ENCODE peak calls at places on chromosome X, in ten cellular contexts. One of them, this sample, is unnamed.

GRCh38 chrX:2710496-2710895 is 19.4 kb downstream of the CD99 start:
- DNase-seq in body of pancreas: no peak
- DNase-seq in upper lobe of right lung: no peak
- DNase-seq in substantia nigra: no peak
- DNase-seq in uterus: no peak
- DNase-seq in right lobe of liver: no peak
- DNase-seq in tibial artery: no peak
- DNase-seq in sigmoid colon: peak
- DNase-seq in neuronal stem cell: no peak
- DNase-seq in prostate gland: no peak
- DNase-seq in this sample: no peak

GRCh38 chrX:44043496-44043895 is 70.3 kb upstream of the NDP start:
- DNase-seq in body of pancreas: no peak
- DNase-seq in upper lobe of right lung: no peak
- DNase-seq in substantia nigra: no peak
- DNase-seq in uterus: no peak
- DNase-seq in right lobe of liver: no peak
- DNase-seq in tibial artery: no peak
- DNase-seq in sigmoid colon: no peak
- DNase-seq in neuronal stem cell: no peak
- DNase-seq in prostate gland: no peak
- DNase-seq in this sample: no peak

GRCh38 chrX:74510401-74510800 is 89.1 kb downstream of the SLC16A2 start:
- DNase-seq in body of pancreas: no peak
- DNase-seq in upper lobe of right lung: no peak
- DNase-seq in substantia nigra: no peak
- DNase-seq in uterus: no peak
- DNase-seq in right lobe of liver: no peak
- DNase-seq in tibial artery: no peak
- DNase-seq in sigmoid colon: no peak
- DNase-seq in neuronal stem cell: no peak
- DNase-seq in prostate gland: no peak
- DNase-seq in this sample: no peak

GRCh38 chrX:154308108-154308946 is 12.7 kb downstream of the TKTL1 start:
- DNase-seq in body of pancreas: peak
- DNase-seq in upper lobe of right lung: peak
- DNase-seq in substantia nigra: no peak
- DNase-seq in uterus: peak
- DNase-seq in right lobe of liver: peak
- DNase-seq in tibial artery: peak
- DNase-seq in sigmoid colon: peak
- DNase-seq in neuronal stem cell: peak
- DNase-seq in prostate gland: peak
- DNase-seq in this sample: no peak

GRCh38 chrX:131288738-131289511 is at the start of gene IGSF1:
- DNase-seq in body of pancreas: peak
- DNase-seq in upper lobe of right lung: no peak
- DNase-seq in substantia nigra: peak
- DNase-seq in uterus: peak
- DNase-seq in right lobe of liver: peak
- DNase-seq in tibial artery: no peak
- DNase-seq in sigmoid colon: peak
- DNase-seq in neuronal stem cell: no peak
- DNase-seq in prostate gland: peak
- DNase-seq in this sample: no peak

GRCh38 chrX:50100188-50100587 is 100.6 kb downstream of the AKAP4 start:
- DNase-seq in body of pancreas: no peak
- DNase-seq in upper lobe of right lung: no peak
- DNase-seq in substantia nigra: no peak
- DNase-seq in uterus: peak
- DNase-seq in right lobe of liver: no peak
- DNase-seq in tibial artery: no peak
- DNase-seq in sigmoid colon: no peak
- DNase-seq in neuronal stem cell: no peak
- DNase-seq in prostate gland: no peak
- DNase-seq in this sample: no peak

GRCh38 chrX:153411988-153412574 is 809 bp downstream of the ZFP92 start:
- DNase-seq in body of pancreas: no peak
- DNase-seq in upper lobe of right lung: no peak
- DNase-seq in substantia nigra: no peak
- DNase-seq in uterus: no peak
- DNase-seq in right lobe of liver: no peak
- DNase-seq in tibial artery: no peak
- DNase-seq in sigmoid colon: no peak
- DNase-seq in neuronal stem cell: no peak
- DNase-seq in prostate gland: no peak
- DNase-seq in this sample: no peak

GRCh38 chrX:38172596-38172995 is 48.1 kb downstream of the SRPX start:
- DNase-seq in body of pancreas: no peak
- DNase-seq in upper lobe of right lung: no peak
- DNase-seq in substantia nigra: no peak
- DNase-seq in uterus: no peak
- DNase-seq in right lobe of liver: no peak
- DNase-seq in tibial artery: no peak
- DNase-seq in sigmoid colon: no peak
- DNase-seq in neuronal stem cell: no peak
- DNase-seq in prostate gland: no peak
- DNase-seq in this sample: no peak

GRCh38 chrX:45758738-45759397 is 558.2 kb upstream of the DIPK2B start:
- DNase-seq in body of pancreas: no peak
- DNase-seq in upper lobe of right lung: no peak
- DNase-seq in substantia nigra: no peak
- DNase-seq in uterus: no peak
- DNase-seq in right lobe of liver: no peak
- DNase-seq in tibial artery: no peak
- DNase-seq in sigmoid colon: no peak
- DNase-seq in neuronal stem cell: no peak
- DNase-seq in prostate gland: no peak
- DNase-seq in this sample: no peak

GRCh38 chrX:39626749-39627148 is 471.0 kb downstream of the BCOR start:
- DNase-seq in body of pancreas: no peak
- DNase-seq in upper lobe of right lung: no peak
- DNase-seq in substantia nigra: no peak
- DNase-seq in uterus: no peak
- DNase-seq in right lobe of liver: no peak
- DNase-seq in tibial artery: no peak
- DNase-seq in sigmoid colon: no peak
- DNase-seq in neuronal stem cell: no peak
- DNase-seq in prostate gland: no peak
- DNase-seq in this sample: no peak

GRCh38 chrX:111823068-111823467 is 52.9 kb upstream of the TRPC5OS start:
- DNase-seq in body of pancreas: peak
- DNase-seq in upper lobe of right lung: no peak
- DNase-seq in substantia nigra: no peak
- DNase-seq in uterus: no peak
- DNase-seq in right lobe of liver: no peak
- DNase-seq in tibial artery: no peak
- DNase-seq in sigmoid colon: no peak
- DNase-seq in neuronal stem cell: peak
- DNase-seq in prostate gland: no peak
- DNase-seq in this sample: no peak

GRCh38 chrX:30679369-30679768 is 26.1 kb downstream of the GK start:
- DNase-seq in body of pancreas: peak
- DNase-seq in upper lobe of right lung: no peak
- DNase-seq in substantia nigra: no peak
- DNase-seq in uterus: no peak
- DNase-seq in right lobe of liver: no peak
- DNase-seq in tibial artery: no peak
- DNase-seq in sigmoid colon: no peak
- DNase-seq in neuronal stem cell: no peak
- DNase-seq in prostate gland: no peak
- DNase-seq in this sample: no peak

GRCh38 chrX:50067435-50068292 is 133.1 kb downstream of the AKAP4 start:
- DNase-seq in body of pancreas: peak
- DNase-seq in upper lobe of right lung: no peak
- DNase-seq in substantia nigra: peak
- DNase-seq in uterus: peak
- DNase-seq in right lobe of liver: peak
- DNase-seq in tibial artery: no peak
- DNase-seq in sigmoid colon: no peak
- DNase-seq in neuronal stem cell: peak
- DNase-seq in prostate gland: no peak
- DNase-seq in this sample: no peak

GRCh38 chrX:11285661-11286060 is 7.6 kb upstream of the AMELX start:
- DNase-seq in body of pancreas: no peak
- DNase-seq in upper lobe of right lung: no peak
- DNase-seq in substantia nigra: no peak
- DNase-seq in uterus: no peak
- DNase-seq in right lobe of liver: no peak
- DNase-seq in tibial artery: no peak
- DNase-seq in sigmoid colon: no peak
- DNase-seq in neuronal stem cell: no peak
- DNase-seq in prostate gland: no peak
- DNase-seq in this sample: no peak

GRCh38 chrX:41718481-41719245 is 5.3 kb upstream of the GPR82 start:
- DNase-seq in body of pancreas: peak
- DNase-seq in upper lobe of right lung: no peak
- DNase-seq in substantia nigra: no peak
- DNase-seq in uterus: no peak
- DNase-seq in right lobe of liver: no peak
- DNase-seq in tibial artery: no peak
- DNase-seq in sigmoid colon: no peak
- DNase-seq in neuronal stem cell: peak
- DNase-seq in prostate gland: no peak
- DNase-seq in this sample: no peak

GRCh38 chrX:27882695-27883094 is 74.9 kb downstream of the MAGEB10 start:
- DNase-seq in body of pancreas: no peak
- DNase-seq in upper lobe of right lung: no peak
- DNase-seq in substantia nigra: no peak
- DNase-seq in uterus: no peak
- DNase-seq in right lobe of liver: no peak
- DNase-seq in tibial artery: no peak
- DNase-seq in sigmoid colon: no peak
- DNase-seq in neuronal stem cell: no peak
- DNase-seq in prostate gland: no peak
- DNase-seq in this sample: no peak

GRCh38 chrX:63506320-63506719 is 155.2 kb upstream of the SPIN4 start:
- DNase-seq in body of pancreas: no peak
- DNase-seq in upper lobe of right lung: no peak
- DNase-seq in substantia nigra: no peak
- DNase-seq in uterus: no peak
- DNase-seq in right lobe of liver: no peak
- DNase-seq in tibial artery: no peak
- DNase-seq in sigmoid colon: no peak
- DNase-seq in neuronal stem cell: no peak
- DNase-seq in prostate gland: no peak
- DNase-seq in this sample: no peak

GRCh38 chrX:9378980-9379696 is 85.7 kb upstream of the TBL1X start:
- DNase-seq in body of pancreas: no peak
- DNase-seq in upper lobe of right lung: no peak
- DNase-seq in substantia nigra: no peak
- DNase-seq in uterus: no peak
- DNase-seq in right lobe of liver: no peak
- DNase-seq in tibial artery: no peak
- DNase-seq in sigmoid colon: no peak
- DNase-seq in neuronal stem cell: no peak
- DNase-seq in prostate gland: no peak
- DNase-seq in this sample: no peak
- H3K27ac ChIP-seq in body of pancreas: no peak
- H3K27ac ChIP-seq in upper lobe of right lung: no peak
- H3K27ac ChIP-seq in substantia nigra: no peak
- H3K27ac ChIP-seq in uterus: no peak
- H3K27ac ChIP-seq in right lobe of liver: no peak
- H3K27ac ChIP-seq in tibial artery: no peak
- H3K27ac ChIP-seq in sigmoid colon: no peak
- H3K27ac ChIP-seq in neuronal stem cell: no peak
- H3K27ac ChIP-seq in prostate gland: no peak
- H3K27ac ChIP-seq in this sample: no peak

DNA sequence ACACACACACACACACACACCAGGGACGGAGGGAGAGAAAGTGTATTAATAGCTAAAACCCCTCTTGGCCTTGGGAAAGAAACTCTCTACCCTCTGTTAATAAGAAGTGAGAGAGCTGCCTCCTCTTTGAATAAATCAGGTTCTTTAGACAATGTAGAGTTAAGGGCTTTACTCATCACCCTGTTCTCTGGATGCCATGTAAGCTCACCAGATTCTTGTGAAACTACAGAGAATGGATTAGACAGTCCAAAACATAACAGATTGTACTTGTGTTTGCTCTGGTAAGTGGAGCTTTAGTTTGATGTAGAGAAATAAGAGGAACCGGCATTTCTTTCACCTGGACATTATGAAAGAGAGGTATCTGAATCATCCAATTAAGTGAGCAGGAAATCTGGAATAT is 263.2 kb downstream of the DMD start:
- DNase-seq in body of pancreas: no peak
- DNase-seq in upper lobe of right lung: no peak
- DNase-seq in substantia nigra: no peak
- DNase-seq in uterus: no peak
- DNase-seq in right lobe of liver: no peak
- DNase-seq in tibial artery: no peak
- DNase-seq in sigmoid colon: no peak
- DNase-seq in neuronal stem cell: no peak
- DNase-seq in prostate gland: no peak
- DNase-seq in this sample: no peak
- H3K27ac ChIP-seq in body of pancreas: no peak
- H3K27ac ChIP-seq in upper lobe of right lung: no peak
- H3K27ac ChIP-seq in substantia nigra: no peak
- H3K27ac ChIP-seq in uterus: no peak
- H3K27ac ChIP-seq in right lobe of liver: no peak
- H3K27ac ChIP-seq in tibial artery: no peak
- H3K27ac ChIP-seq in sigmoid colon: peak
- H3K27ac ChIP-seq in neuronal stem cell: no peak
- H3K27ac ChIP-seq in prostate gland: no peak
- H3K27ac ChIP-seq in this sample: no peak

DNA sequence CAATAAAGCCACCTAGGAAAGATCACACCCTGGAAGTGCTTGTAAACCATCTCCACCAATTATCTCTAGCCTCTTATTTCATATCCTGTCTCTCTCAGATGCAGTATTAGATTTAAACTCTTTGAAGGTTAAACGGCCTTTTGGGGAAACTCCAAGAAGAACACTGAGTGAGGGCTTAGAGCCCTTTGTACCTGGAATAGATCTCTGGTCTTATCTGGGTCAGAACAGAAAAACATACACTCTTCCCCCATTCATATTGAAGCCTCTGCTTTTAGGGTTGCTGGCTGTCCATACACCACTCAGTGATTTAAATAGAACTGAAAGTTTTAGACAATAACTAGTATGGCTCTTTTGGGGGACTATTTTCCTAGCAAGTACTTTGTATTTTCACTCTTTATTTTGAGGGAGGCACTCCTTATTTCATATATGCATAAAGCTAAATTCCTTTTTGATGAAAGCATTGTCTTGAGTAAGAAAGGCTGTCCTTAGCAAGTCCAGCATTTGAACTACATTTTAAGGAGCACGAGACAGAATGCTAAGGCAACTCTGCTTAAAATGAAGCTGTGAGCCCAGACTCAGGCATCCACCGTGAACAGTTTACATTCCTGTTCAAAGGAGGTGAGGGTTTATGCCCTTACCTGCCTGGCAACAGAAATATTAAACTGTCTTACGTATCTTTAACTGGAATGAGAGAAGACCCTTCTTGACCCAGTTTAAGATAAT is 17.4 kb downstream of the YY2 start:
- DNase-seq in body of pancreas: no peak
- DNase-seq in upper lobe of right lung: no peak
- DNase-seq in substantia nigra: no peak
- DNase-seq in uterus: no peak
- DNase-seq in right lobe of liver: no peak
- DNase-seq in tibial artery: no peak
- DNase-seq in sigmoid colon: no peak
- DNase-seq in neuronal stem cell: no peak
- DNase-seq in prostate gland: no peak
- DNase-seq in this sample: no peak
- H3K27ac ChIP-seq in body of pancreas: no peak
- H3K27ac ChIP-seq in upper lobe of right lung: no peak
- H3K27ac ChIP-seq in substantia nigra: no peak
- H3K27ac ChIP-seq in uterus: no peak
- H3K27ac ChIP-seq in right lobe of liver: no peak
- H3K27ac ChIP-seq in tibial artery: peak
- H3K27ac ChIP-seq in sigmoid colon: peak
- H3K27ac ChIP-seq in neuronal stem cell: no peak
- H3K27ac ChIP-seq in prostate gland: no peak
- H3K27ac ChIP-seq in this sample: peak

GRCh38 chrX:140866446-140866845 is 135.9 kb upstream of the SPANXB1 start:
- DNase-seq in body of pancreas: no peak
- DNase-seq in upper lobe of right lung: no peak
- DNase-seq in substantia nigra: no peak
- DNase-seq in uterus: no peak
- DNase-seq in right lobe of liver: no peak
- DNase-seq in tibial artery: no peak
- DNase-seq in sigmoid colon: no peak
- DNase-seq in neuronal stem cell: no peak
- DNase-seq in prostate gland: no peak
- DNase-seq in this sample: no peak
- H3K27ac ChIP-seq in body of pancreas: no peak
- H3K27ac ChIP-seq in upper lobe of right lung: no peak
- H3K27ac ChIP-seq in substantia nigra: no peak
- H3K27ac ChIP-seq in uterus: no peak
- H3K27ac ChIP-seq in right lobe of liver: no peak
- H3K27ac ChIP-seq in tibial artery: no peak
- H3K27ac ChIP-seq in sigmoid colon: no peak
- H3K27ac ChIP-seq in neuronal stem cell: no peak
- H3K27ac ChIP-seq in prostate gland: no peak
- H3K27ac ChIP-seq in this sample: no peak

This sample was measured in coronary artery.